ENCODE peak calls at places on chromosomes 11 and 22, in nine cellular contexts. N is esophagus muscularis mucosa; Z is body of pancreas; V is left ventricle myocardium inferior; L is heart right ventricle; A is colonic mucosa; S is sigmoid colon; B is CD8-positive, alpha-beta T cell; F is transverse colon. J is an unnamed sample.

GRCh38 chr11:119330237-119330636 is 4.1 kb upstream of the RNF26 start:
- DNase-seq in N (no peak), Z (no peak), V (no peak), L (no peak), A (no peak), S (no peak), B (no peak), F (no peak), J (no peak)

GRCh38 chr22:31960767-31961166 is 16.4 kb downstream of the YWHAH start:
- DNase-seq in N (no peak), Z (no peak), V (no peak), L (no peak), A (no peak), S (no peak), B (no peak), F (no peak), J (no peak)

GRCh38 chr11:102603091-102603490 is 22.0 kb downstream of the MMP20 start:
- DNase-seq in N (no peak), Z (peak; percentile 19), V (no peak), L (no peak), A (no peak), S (no peak), B (no peak), F (no peak), J (no peak)

GRCh38 chr22:35863432-35863831 is 145.8 kb downstream of the APOL5 start:
- DNase-seq in N (no peak), Z (no peak), V (no peak), L (no peak), A (no peak), S (no peak), B (no peak), F (no peak), J (no peak)

GRCh38 chr11:46759196-46759595 is 40.2 kb downstream of the F2 start:
- DNase-seq in N (no peak), Z (no peak), V (no peak), L (no peak), A (no peak), S (no peak), B (no peak), F (no peak), J (no peak)

GRCh38 chr22:27022741-27023373 is 365.5 kb downstream of the MIAT start:
- DNase-seq in N (no peak), Z (no peak), V (no peak), L (no peak), A (no peak), S (no peak), B (no peak), F (no peak), J (no peak)

GRCh38 chr22:29940526-29940925 is 57.6 kb downstream of the MTMR3 start:
- DNase-seq in N (no peak), Z (no peak), V (no peak), L (no peak), A (no peak), S (no peak), B (no peak), F (no peak), J (no peak)

GRCh38 chr11:44539971-44540370 is 25.5 kb upstream of the CD82 start:
- DNase-seq in N (no peak), Z (no peak), V (no peak), L (no peak), A (no peak), S (no peak), B (no peak), F (no peak), J (no peak)

GRCh38 chr11:45166604-45166897 is 20.1 kb downstream of the PRDM11 start:
- DNase-seq in N (no peak), Z (no peak), V (no peak), L (no peak), A (no peak), S (no peak), B (no peak), F (no peak), J (no peak)

GRCh38 chr11:72191961-72192381 is at the start of gene FOLR1:
- DNase-seq in N (no peak), Z (no peak), V (no peak), L (no peak), A (no peak), S (no peak), B (no peak), F (no peak), J (no peak)

GRCh38 chr11:119683783-119684182 is 45.2 kb downstream of the NECTIN1 start:
- DNase-seq in N (no peak), Z (peak; percentile 74), V (no peak), L (no peak), A (no peak), S (no peak), B (no peak), F (no peak), J (no peak)

GRCh38 chr11:61499816-61500491 is 8.6 kb upstream of the LRRC10B start:
- DNase-seq in N (no peak), Z (no peak), V (no peak), L (no peak), A (no peak), S (no peak), B (no peak), F (no peak), J (no peak)

GRCh38 chr22:20750461-20751184 is 23.3 kb upstream of the SERPIND1 start:
- DNase-seq in N (no peak), Z (peak; percentile 69), V (peak; percentile 47), L (peak; percentile 56), A (peak; percentile 46), S (peak; percentile 77), B (peak; percentile 27), F (peak; percentile 38), J (no peak)

GRCh38 chr11:13221722-13222121 is 55.9 kb upstream of the BMAL1 start:
- DNase-seq in N (no peak), Z (no peak), V (no peak), L (no peak), A (no peak), S (no peak), B (no peak), F (no peak), J (no peak)

GRCh38 chr22:22397292-22397870 is 111.2 kb downstream of the ZNF280B start:
- DNase-seq in N (peak; percentile 91), Z (no peak), V (peak; percentile 59), L (no peak), A (no peak), S (peak; percentile 80), B (no peak), F (no peak), J (no peak)

GRCh38 chr22:49971232-49972162 is 10.9 kb downstream of the PIM3 start:
- DNase-seq in N (no peak), Z (peak; percentile 84), V (peak; percentile 87), L (peak; percentile 87), A (peak; percentile 87), S (peak; percentile 88), B (no peak), F (peak; percentile 92), J (no peak)

GRCh38 chr11:67347964-67348749 is 5.2 kb downstream of the POLD4 start:
- DNase-seq in N (no peak), Z (no peak), V (no peak), L (no peak), A (no peak), S (no peak), B (no peak), F (no peak), J (no peak)

GRCh38 chr11:71252434-71252781 is at the start of gene SHANK2:
- DNase-seq in N (no peak), Z (peak; percentile 66), V (no peak), L (no peak), A (peak; percentile 64), S (no peak), B (no peak), F (peak; percentile 61), J (no peak)

GRCh38 chr22:43994416-43994815 is 29.7 kb upstream of the PARVB start:
- DNase-seq in N (no peak), Z (no peak), V (no peak), L (no peak), A (no peak), S (peak; percentile 56), B (no peak), F (no peak), J (no peak)

GRCh38 chr11:74541466-74541865 is 47.9 kb upstream of the LIPT2 start:
- DNase-seq in N (no peak), Z (no peak), V (no peak), L (no peak), A (no peak), S (no peak), B (no peak), F (no peak), J (no peak)

GRCh38 chr22:43867839-43868652 is 5.7 kb upstream of the SULT4A1 start:
- DNase-seq in N (no peak), Z (peak; percentile 45), V (peak; percentile 58), L (peak; percentile 71), A (peak; percentile 34), S (peak; percentile 54), B (peak; percentile 32), F (peak; percentile 34), J (no peak)

GRCh38 chr22:39661842-39662676 is 91.5 kb downstream of the CACNA1I start:
- DNase-seq in N (no peak), Z (peak; percentile 34), V (no peak), L (no peak), A (peak; percentile 80), S (no peak), B (peak; percentile 84), F (peak; percentile 70), J (peak; percentile 70)

GRCh38 chr22:49190816-49191505 is 636.7 kb downstream of the BRD1 start:
- DNase-seq in N (no peak), Z (no peak), V (no peak), L (no peak), A (no peak), S (no peak), B (no peak), F (no peak), J (no peak)

GRCh38 chr11:96303067-96303466 is 39.9 kb downstream of the MAML2 start:
- DNase-seq in N (no peak), Z (no peak), V (no peak), L (no peak), A (no peak), S (no peak), B (no peak), F (no peak), J (no peak)
- H3K27ac ChIP-seq in N (peak overlapping the region; percentile 20), Z (no peak overlapping the region), V (peak overlapping the region; percentile 62), L (peak overlapping the region; percentile 59), A (peak overlapping the region; percentile 61), S (no peak overlapping the region), B (no peak overlapping the region), F (peak overlapping the region; percentile 42), J (no peak overlapping the region)

GRCh38 chr11:65583589-65583988 is 7.7 kb downstream of the EHBP1L1 start:
- DNase-seq in N (no peak), Z (no peak), V (no peak), L (no peak), A (no peak), S (no peak), B (no peak), F (no peak), J (no peak)
- H3K4me3 ChIP-seq in N (no peak overlapping the region), Z (no peak overlapping the region), V (no peak overlapping the region), L (no peak overlapping the region), A (no peak overlapping the region), S (no peak overlapping the region), B (no peak overlapping the region), F (no peak overlapping the region), J (no peak overlapping the region)

GRCh38 chr11:9693801-9694553 is 30.1 kb downstream of the SWAP70 start:
- DNase-seq in N (no peak), Z (no peak), V (no peak), L (no peak), A (no peak), S (no peak), B (no peak), F (no peak), J (no peak)
- H3K27ac ChIP-seq in N (no peak overlapping the region), Z (no peak overlapping the region), V (peak overlapping the region; percentile 76), L (no peak overlapping the region), A (no peak overlapping the region), S (no peak overlapping the region), B (no peak overlapping the region), F (no peak overlapping the region), J (no peak overlapping the region)

GRCh38 chr11:2305862-2306823 is 4.3 kb downstream of the TSPAN32 start:
- DNase-seq in N (no peak), Z (peak; percentile 28), V (peak; percentile 84), L (peak; percentile 83), A (peak; percentile 71), S (peak; percentile 97), B (peak; percentile 42), F (peak; percentile 73), J (no peak)
- H3K4me3 ChIP-seq in N (peak overlapping the region; percentile 21), Z (no peak overlapping the region), V (peak overlapping the region; percentile 67), L (no peak overlapping the region), A (no peak overlapping the region), S (peak overlapping the region; percentile 7), B (peak overlapping the region; percentile 82), F (no peak overlapping the region), J (peak overlapping the region; percentile 38)